ENCODE peak calls at places on chromosome 21, in ten cellular contexts. O is kidney epithelial cell; E is MV-4-11; W is A172; R is effector memory CD4-positive, alpha-beta T cell; N is ELR; J is iPS DF 19.7; Z is Jurkat, Clone E6-1; B is cardiac fibroblast; C is NCI-H2171 treated with DMSO at 0.1 percent for 48 hours. D is an unnamed sample.

GRCh38 chr21:36647279-36648093 is 51.4 kb upstream of the SIM2 start:
- DNase-seq in C (no peak), E (no peak), J (peak; percentile 59), W (peak; percentile 73), B (peak; percentile 85), N (peak; percentile 70), Z (no peak), R (no peak), O (peak; percentile 54), D (peak; percentile 84)

GRCh38 chr21:42301371-42302291 is 13.6 kb downstream of the TFF3 start:
- DNase-seq in N (no peak), W (no peak), R (no peak), O (no peak), C (no peak), Z (no peak), E (no peak), J (no peak), B (no peak), D (no peak)

GRCh38 chr21:38083534-38083933 is 167.3 kb upstream of the KCNJ6 start:
- DNase-seq in N (no peak), E (peak; percentile 43), W (no peak), O (no peak), J (no peak), Z (no peak), R (no peak), B (no peak), C (no peak), D (no peak)

GRCh38 chr21:38838598-38839369 is 33.1 kb downstream of the ETS2 start:
- DNase-seq in N (no peak), J (no peak), B (no peak), W (no peak), C (no peak), R (no peak), Z (no peak), O (no peak), E (no peak), D (no peak)

GRCh38 chr21:45590246-45590725 is 48.0 kb upstream of the SLC19A1 start:
- DNase-seq in C (no peak), O (no peak), Z (no peak), B (peak; percentile 68), W (no peak), E (no peak), R (peak; percentile 67), J (no peak), N (no peak), D (peak; percentile 91)

GRCh38 chr21:44585892-44586291 is 5.5 kb upstream of the KRTAP10-5 start:
- DNase-seq in B (no peak), Z (no peak), J (no peak), R (no peak), O (no peak), E (no peak), C (no peak), N (no peak), W (no peak), D (no peak)

GRCh38 chr21:45533731-45534571 is 8.3 kb downstream of the SLC19A1 start:
- DNase-seq in N (no peak), O (no peak), R (no peak), Z (no peak), W (no peak), B (no peak), C (no peak), J (no peak), E (no peak), D (peak; percentile 42)

GRCh38 chr21:33232640-33233039 is 2.9 kb downstream of the IFNAR2 start:
- DNase-seq in Z (no peak), E (no peak), B (no peak), W (no peak), R (no peak), N (no peak), O (no peak), J (no peak), C (no peak), D (no peak)

GRCh38 chr21:33011462-33011861 is 14.3 kb upstream of the OLIG2 start:
- DNase-seq in B (peak; percentile 90), N (peak; percentile 91), Z (no peak), R (no peak), J (no peak), C (no peak), W (peak; percentile 99), E (no peak), O (peak; percentile 10), D (no peak)

GRCh38 chr21:42703936-42704335 is 50.5 kb downstream of the PDE9A start:
- DNase-seq in C (no peak), W (no peak), J (no peak), E (no peak), R (no peak), B (no peak), N (no peak), Z (no peak), O (no peak), D (peak; percentile 40)

GRCh38 chr21:34668803-34669148 is at the start of gene CLIC6:
- DNase-seq in O (no peak), C (no peak), R (no peak), Z (no peak), E (no peak), W (no peak), B (no peak), J (no peak), N (no peak), D (peak; percentile 92)

GRCh38 chr21:39082656-39083376 is 100.4 kb downstream of the PSMG1 start:
- DNase-seq in R (no peak), B (no peak), C (peak; percentile 33), O (no peak), Z (peak; percentile 32), N (no peak), W (no peak), J (peak; percentile 12), E (no peak), D (peak; percentile 71)

GRCh38 chr21:45309541-45310381 is 22.1 kb upstream of the POFUT2 start:
- DNase-seq in N (no peak), W (no peak), B (no peak), Z (no peak), R (no peak), J (no peak), C (no peak), O (no peak), E (no peak), D (peak; percentile 43)

GRCh38 chr21:21605502-21605901 is 607.3 kb downstream of the NCAM2 start:
- DNase-seq in Z (no peak), C (no peak), W (no peak), E (no peak), O (no peak), N (no peak), R (no peak), B (no peak), J (no peak), D (no peak)

GRCh38 chr21:38228115-38228514 is 28.7 kb upstream of the KCNJ15 start:
- DNase-seq in B (no peak), W (no peak), O (no peak), N (no peak), C (no peak), R (no peak), E (no peak), J (peak; percentile 82), Z (no peak), D (peak; percentile 58)

GRCh38 chr21:39156024-39156423 is 27.2 kb downstream of the PSMG1 start:
- DNase-seq in Z (no peak), E (no peak), W (peak; percentile 45), J (no peak), R (no peak), O (no peak), N (peak; percentile 13), B (peak; percentile 77), C (no peak), D (no peak)

GRCh38 chr21:31558839-31559367 is 100.6 kb upstream of the SOD1 start:
- DNase-seq in Z (peak; percentile 95), R (peak; percentile 54), W (peak; percentile 91), O (peak; percentile 65), J (no peak), B (peak; percentile 87), N (peak; percentile 68), C (peak; percentile 95), E (peak; percentile 54), D (peak; percentile 98)

GRCh38 chr21:32203877-32204480 is 74.9 kb downstream of the MIS18A start:
- DNase-seq in R (no peak), Z (no peak), E (no peak), B (no peak), J (no peak), C (no peak), N (no peak), W (no peak), O (no peak), D (no peak)

GRCh38 chr21:38410451-38410850 is 87.8 kb downstream of the ERG start:
- DNase-seq in N (no peak), E (no peak), J (no peak), C (no peak), R (no peak), B (no peak), W (no peak), O (no peak), Z (no peak), D (no peak)

GRCh38 chr21:41481191-41481590 is 26.8 kb downstream of the TMPRSS2 start:
- DNase-seq in O (no peak), N (peak; percentile 37), Z (no peak), B (peak; percentile 11), C (no peak), W (no peak), E (no peak), J (no peak), R (no peak), D (no peak)

GRCh38 chr21:20639026-20639425 is 359.2 kb upstream of the NCAM2 start:
- DNase-seq in N (peak; percentile 9), W (no peak), Z (no peak), J (no peak), B (no peak), O (no peak), R (no peak), C (no peak), E (peak; percentile 26), D (no peak)

GRCh38 chr21:14589855-14590563 is 43.9 kb upstream of the SAMSN1 start:
- DNase-seq in B (no peak), O (no peak), N (no peak), W (no peak), J (no peak), R (no peak), E (peak; percentile 24), Z (no peak), C (no peak), D (no peak)

GRCh38 chr21:45542242-45542666 is at the start of gene SLC19A1:
- DNase-seq in O (no peak), R (peak; percentile 46), N (peak; percentile 69), B (peak; percentile 43), Z (peak; percentile 45), J (no peak), E (peak; percentile 26), C (peak; percentile 22), W (no peak), D (peak; percentile 76)

GRCh38 chr21:28899744-28900143 is 92.9 kb downstream of the LTN1 start:
- DNase-seq in E (no peak), C (no peak), N (peak; percentile 54), R (no peak), W (peak; percentile 30), J (no peak), O (no peak), Z (no peak), B (peak; percentile 87), D (no peak)

GRCh38 chr21:45863267-45863666 is 118.3 kb upstream of the COL6A1 start:
- DNase-seq in R (no peak), Z (no peak), E (no peak), W (no peak), C (no peak), B (no peak), N (no peak), J (no peak), O (no peak), D (peak; percentile 50)

GRCh38 chr21:36509966-36510742 is 30.2 kb upstream of the CLDN14 start:
- DNase-seq in E (no peak), W (no peak), N (no peak), B (no peak), R (no peak), Z (no peak), J (no peak), C (no peak), O (no peak), D (no peak)

GRCh38 chr21:34008618-34009017 is 64.8 kb upstream of the MRPS6 start:
- DNase-seq in N (no peak), J (no peak), W (no peak), E (no peak), C (no peak), R (no peak), O (no peak), Z (no peak), B (peak; percentile 42), D (no peak)

GRCh38 chr21:34875830-34876229 is 173.3 kb downstream of the RUNX1 start:
- DNase-seq in J (no peak), W (no peak), O (no peak), B (no peak), Z (no peak), E (no peak), N (no peak), R (no peak), C (no peak), D (peak; percentile 22)

D was measured in endodermal cell.